ENCODE peak calls at places on chromosomes 4 and X, in five cellular contexts. R is IMR-90, K is cardiac fibroblast, P is H7, I is SK-N-SH. Y is an unnamed sample.
A peak's percentile ranks its signal among the peaks of the same experiment; 100 is the strongest.

GRCh38 chrX:1325515-1326116 is 11.0 kb upstream of the IL3RA start:
- DNase-seq in R (no peak), K (no peak), P (peak; percentile 37), I (no peak), Y (no peak)

GRCh38 chrX:128106630-128107029 is 54.4 kb upstream of the ACTRT1 start:
- DNase-seq in R (no peak), K (no peak), P (no peak), I (peak; percentile 4), Y (peak; percentile 49)

GRCh38 chr4:39978378-39978775 is 666 bp upstream of the PDS5A start:
- DNase-seq in R (no peak), K (no peak), P (no peak), I (no peak), Y (no peak)

GRCh38 chr4:38857354-38858096 is 908 bp upstream of the TLR6 start:
- DNase-seq in R (peak; percentile 94), K (peak; percentile 81), P (no peak), I (no peak), Y (no peak)

GRCh38 chr4:2837904-2838496 is 5.6 kb upstream of the ADD1 start:
- DNase-seq in R (peak; percentile 39), K (peak; percentile 80), P (peak; percentile 48), I (peak; percentile 30), Y (no peak)

GRCh38 chrX:69173906-69174305 is 8.7 kb upstream of the PJA1 start:
- DNase-seq in R (no peak), K (no peak), P (peak; percentile 63), I (no peak), Y (peak; percentile 59)

GRCh38 chr4:56320293-56320692 is 67.0 kb downstream of the AASDH start:
- DNase-seq in R (peak; percentile 67), K (peak; percentile 40), P (no peak), I (no peak), Y (no peak)

GRCh38 chr4:154164931-154165839 is 326.4 kb downstream of the DCHS2 start:
- DNase-seq in R (peak; percentile 77), K (peak; percentile 84), P (no peak), I (no peak), Y (no peak)

GRCh38 chrX:16617382-16617781 is 32.6 kb upstream of the S100G start:
- DNase-seq in R (no peak), K (no peak), P (no peak), I (no peak), Y (no peak)

GRCh38 chr4:152729466-152729865 is 49.7 kb upstream of the TMEM154 start:
- DNase-seq in R (peak; percentile 11), K (peak; percentile 61), P (no peak), I (no peak), Y (no peak)

GRCh38 chr4:5019274-5019673 is at the start of gene CYTL1:
- DNase-seq in R (no peak), K (no peak), P (peak; percentile 81), I (peak; percentile 83), Y (peak; percentile 37)

GRCh38 chrX:8813036-8813435 is 11.9 kb upstream of the FAM9A start:
- DNase-seq in R (no peak), K (no peak), P (no peak), I (no peak), Y (no peak)

GRCh38 chr4:100935090-100935489 is 412.2 kb downstream of the PPP3CA start:
- DNase-seq in R (peak; percentile 2), K (peak; percentile 5), P (no peak), I (peak; percentile 9), Y (no peak)

GRCh38 chrX:17496407-17496806 is 121.4 kb downstream of the NHS start:
- DNase-seq in R (no peak), K (no peak), P (no peak), I (no peak), Y (no peak)

GRCh38 chrX:152072236-152072635 is 66.1 kb downstream of the MAGEA10 start:
- DNase-seq in R (peak; percentile 0), K (peak; percentile 65), P (no peak), I (no peak), Y (no peak)

DNA sequence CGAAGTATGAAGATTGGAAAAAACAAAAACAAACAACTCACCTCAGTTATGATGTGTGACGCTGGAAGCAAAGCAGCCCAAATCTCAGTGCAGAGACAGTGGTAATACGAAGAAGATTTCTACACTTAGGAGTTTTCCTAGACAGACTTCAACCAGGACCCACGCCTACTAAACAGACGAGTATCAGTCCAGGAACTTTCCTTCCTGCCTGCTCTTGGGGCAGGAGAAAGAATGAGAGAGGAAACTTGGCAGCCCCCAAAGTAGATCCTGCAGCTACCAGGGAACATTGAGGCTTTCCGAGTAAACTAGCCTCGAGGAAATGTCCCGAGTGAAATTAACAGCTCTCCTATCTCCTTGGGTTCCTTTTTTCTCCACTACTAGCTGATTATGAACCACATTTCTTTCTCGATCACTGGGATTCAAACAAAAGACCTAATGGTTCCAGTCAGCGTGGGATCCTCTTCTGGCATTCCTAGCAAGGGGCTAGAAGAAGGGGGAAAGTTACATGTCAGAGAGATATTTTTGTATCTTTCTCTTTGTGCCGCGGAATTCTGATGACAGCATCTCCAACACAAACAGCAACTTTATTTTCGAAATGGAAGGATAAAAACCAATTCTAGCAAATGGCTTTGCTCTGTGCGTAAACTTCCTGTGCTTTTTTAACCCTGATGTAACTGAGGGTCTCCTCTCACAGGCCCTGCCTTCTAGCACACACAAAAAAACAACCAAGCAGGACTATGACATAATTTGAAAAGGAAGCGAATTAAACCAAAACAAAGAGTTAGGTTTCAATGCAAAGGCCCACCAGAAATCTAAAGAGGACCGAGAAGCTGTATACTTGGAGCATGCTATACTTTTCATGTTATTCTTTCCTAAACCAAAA is 53.2 kb downstream of the PPM1K start:
- DNase-seq in R (peak; percentile 20), K (peak; percentile 44), P (no peak), I (no peak), Y (no peak)
- H3K4me3 ChIP-seq in R (peak overlapping the region; percentile 43), K (peak overlapping the region; percentile 22), P (no peak overlapping the region), I (no peak overlapping the region), Y (no peak overlapping the region)

GRCh38 chrX:154914052-154914451 is 27.9 kb downstream of the F8A1 start:
- DNase-seq in R (no peak), K (no peak), P (no peak), I (no peak), Y (no peak)
- H3K4me3 ChIP-seq in R (no peak overlapping the region), K (no peak overlapping the region), P (no peak overlapping the region), I (no peak overlapping the region), Y (no peak overlapping the region)

DNA sequence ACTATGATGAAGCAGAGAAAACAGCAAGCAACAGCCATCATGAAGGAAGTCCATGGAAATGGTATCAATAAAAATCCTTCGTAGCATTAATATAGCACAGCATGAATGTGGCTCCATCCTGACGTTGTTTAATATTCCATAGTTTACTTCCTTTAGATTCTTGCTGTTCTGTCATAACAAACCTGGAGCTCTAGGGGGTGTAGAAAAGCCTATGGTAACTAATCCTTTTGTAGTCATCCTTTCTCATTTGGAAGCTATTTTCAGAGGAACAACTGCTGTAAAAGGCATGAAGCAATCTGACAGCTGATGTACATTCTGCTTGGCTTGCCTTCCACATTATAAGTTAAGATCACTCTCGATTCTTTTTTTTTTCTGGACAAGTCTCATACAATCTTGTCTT is 909 bp downstream of the MYOZ2 start:
- DNase-seq in R (peak; percentile 17), K (peak; percentile 57), P (no peak), I (no peak), Y (no peak)
- H3K4me3 ChIP-seq in R (no peak overlapping the region), K (no peak overlapping the region), P (no peak overlapping the region), I (no peak overlapping the region), Y (no peak overlapping the region)

DNA sequence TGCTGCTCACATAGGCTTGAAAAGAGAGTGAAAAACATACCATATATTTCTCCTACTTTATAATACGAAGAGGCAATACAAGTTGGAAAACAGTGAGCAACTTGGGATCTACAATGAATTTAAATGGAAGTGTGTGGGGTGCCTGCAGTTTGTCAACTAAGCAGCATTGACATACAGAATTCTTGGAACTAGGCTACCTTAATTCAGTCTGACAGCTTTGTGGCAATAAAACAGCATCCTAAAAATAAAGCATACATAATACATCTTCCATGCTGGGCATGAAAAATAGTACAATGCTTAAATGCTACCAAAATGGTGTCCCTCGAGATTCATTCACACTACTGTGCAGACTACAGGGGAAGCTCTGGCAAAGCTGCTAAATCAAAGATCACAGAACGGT is 8.0 kb downstream of the GASK1B start:
- DNase-seq in R (no peak), K (no peak), P (no peak), I (no peak), Y (no peak)
- H3K4me3 ChIP-seq in R (no peak overlapping the region), K (no peak overlapping the region), P (no peak overlapping the region), I (no peak overlapping the region), Y (no peak overlapping the region)

DNA sequence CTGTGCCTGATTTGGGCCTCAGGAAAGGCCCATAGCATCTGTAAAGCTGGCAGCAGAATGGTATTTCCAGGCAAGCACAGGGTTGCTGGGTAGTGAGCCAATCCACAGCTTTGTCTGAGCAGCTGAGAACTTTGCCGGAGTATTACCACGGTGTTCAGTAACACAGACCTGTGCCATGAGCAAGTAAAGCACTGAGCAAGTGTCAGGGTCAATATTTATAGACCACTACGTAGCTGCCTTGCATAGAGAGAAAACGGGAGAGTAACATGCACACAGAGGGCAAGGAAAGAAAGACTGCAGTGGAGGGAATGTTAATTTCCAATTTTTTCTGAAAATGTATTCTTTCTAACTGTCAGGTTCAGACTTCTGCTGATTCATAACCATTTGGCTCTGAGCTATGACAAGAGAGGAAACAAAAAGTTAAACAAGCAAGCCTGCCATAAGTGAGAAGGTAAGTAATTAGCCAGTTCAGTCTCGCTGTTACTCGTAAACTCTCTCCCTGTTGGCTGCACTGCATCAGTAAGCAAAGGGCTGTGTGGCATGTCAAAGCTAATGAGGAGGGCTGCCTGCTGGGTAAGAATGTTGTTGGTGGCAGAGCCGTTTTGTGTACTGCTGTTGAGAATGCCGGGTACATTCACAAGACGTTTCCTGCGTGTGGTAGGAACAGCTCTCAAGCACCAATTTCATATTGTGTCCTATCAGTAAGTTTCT is 238.1 kb downstream of the BMPR1B start:
- DNase-seq in R (peak; percentile 29), K (peak; percentile 57), P (peak; percentile 1), I (no peak), Y (peak; percentile 82)
- H3K4me3 ChIP-seq in R (no peak overlapping the region), K (no peak overlapping the region), P (no peak overlapping the region), I (no peak overlapping the region), Y (no peak overlapping the region)

GRCh38 chrX:70970482-70970999 is 39.6 kb upstream of the SLC7A3 start:
- DNase-seq in R (peak; percentile 16), K (peak; percentile 41), P (no peak), I (peak; percentile 17), Y (peak; percentile 2)
- H3K4me3 ChIP-seq in R (no peak overlapping the region), K (no peak overlapping the region), P (no peak overlapping the region), I (no peak overlapping the region), Y (no peak overlapping the region)

DNA sequence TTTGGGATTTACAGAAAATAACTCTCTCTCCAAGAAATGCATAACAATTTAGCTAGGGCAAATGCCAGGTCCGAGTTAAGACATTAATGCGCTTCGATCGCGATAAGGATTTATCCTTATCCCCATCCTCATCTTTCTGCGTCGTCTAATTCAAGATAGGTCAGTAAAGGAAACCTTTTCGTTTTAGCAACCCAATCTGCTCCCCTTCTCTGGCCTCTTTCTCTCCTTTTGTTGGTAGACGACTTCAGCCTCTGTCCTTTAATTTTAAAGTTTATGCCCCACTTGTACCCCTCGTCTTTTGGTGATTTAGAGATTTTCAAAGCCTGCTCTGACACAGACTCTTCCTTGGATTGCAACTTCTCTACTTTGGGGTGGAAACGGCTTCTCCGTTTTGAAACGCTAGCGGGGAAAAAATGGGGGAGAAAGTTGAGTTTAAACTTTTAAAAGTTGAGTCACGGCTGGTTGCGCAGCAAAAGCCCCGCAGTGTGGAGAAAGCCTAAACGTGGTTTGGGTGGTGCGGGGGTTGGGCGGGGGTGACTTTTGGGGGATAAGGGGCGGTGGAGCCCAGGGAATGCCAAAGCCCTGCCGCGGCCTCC is 533 bp upstream of the FGF2 start:
- DNase-seq in R (peak; percentile 49), K (no peak), P (peak; percentile 29), I (peak; percentile 5), Y (peak; percentile 13)
- H3K4me3 ChIP-seq in R (peak overlapping the region; percentile 99), K (peak overlapping the region; percentile 86), P (peak overlapping the region; percentile 97), I (peak overlapping the region; percentile 96), Y (peak overlapping the region; percentile 75)